ENCODE peak calls at places on chromosomes 12 and 14, in five cellular contexts. V, J, G, Z and P are unnamed samples.
A peak's percentile ranks its signal among the peaks of the same experiment; 100 is the strongest.

GRCh38 chr12:89507015-89507824 is 17.4 kb downstream of the GALNT4 start:
- DNase-seq in V (no peak), J (no peak), G (no peak), Z (no peak), P (peak; percentile 7)

GRCh38 chr12:66297080-66297479 is 5.2 kb upstream of the HELB start:
- DNase-seq in V (no peak), J (no peak), G (no peak), Z (no peak), P (no peak)

GRCh38 chr12:25855716-25856115 is 102.8 kb upstream of the RASSF8 start:
- DNase-seq in V (no peak), J (no peak), G (no peak), Z (no peak), P (no peak)

GRCh38 chr14:98960617-98961013 is 311.4 kb downstream of the BCL11B start:
- DNase-seq in V (no peak), J (no peak), G (no peak), Z (no peak), P (no peak)

GRCh38 chr12:119594399-119594730 is 791 bp downstream of the TMEM233 start:
- DNase-seq in V (no peak), J (no peak), G (peak; percentile 20), Z (peak; percentile 16), P (no peak)

GRCh38 chr14:101032433-101032832 is 128.9 kb upstream of the RTL1 start:
- DNase-seq in V (no peak), J (no peak), G (no peak), Z (no peak), P (no peak)

GRCh38 chr12:121190523-121191031 is 19.4 kb upstream of the P2RX4 start:
- DNase-seq in V (no peak), J (no peak), G (no peak), Z (no peak), P (peak; percentile 94)

GRCh38 chr12:115011703-115012102 is 327.7 kb upstream of the TBX3 start:
- DNase-seq in V (no peak), J (no peak), G (no peak), Z (no peak), P (no peak)

GRCh38 chr12:79086546-79086945 is 222.0 kb downstream of the SYT1 start:
- DNase-seq in V (no peak), J (no peak), G (no peak), Z (no peak), P (peak; percentile 42)

GRCh38 chr12:104115587-104115975 is 22.4 kb downstream of the NFYB start:
- DNase-seq in V (no peak), J (no peak), G (no peak), Z (no peak), P (no peak)

GRCh38 chr12:129049917-129050316 is 196.6 kb downstream of the GLT1D1 start:
- DNase-seq in V (no peak), J (no peak), G (no peak), Z (no peak), P (no peak)

GRCh38 chr14:104767634-104767918 is 14.6 kb downstream of the SIVA1 start:
- DNase-seq in V (no peak), J (no peak), G (no peak), Z (no peak), P (no peak)

GRCh38 chr12:75704664-75705063 is 193.3 kb upstream of the KRR1 start:
- DNase-seq in V (no peak), J (no peak), G (no peak), Z (no peak), P (no peak)

GRCh38 chr14:92472860-92473259 is 40.7 kb upstream of the RIN3 start:
- DNase-seq in V (no peak), J (no peak), G (no peak), Z (no peak), P (no peak)

GRCh38 chr12:49355913-49356312 is 9.2 kb downstream of the DNAJC22 start:
- DNase-seq in V (no peak), J (no peak), G (no peak), Z (no peak), P (no peak)

GRCh38 chr12:124761876-124762275 is 101.8 kb downstream of the SCARB1 start:
- DNase-seq in V (no peak), J (no peak), G (no peak), Z (peak; percentile 65), P (no peak)

GRCh38 chr12:111640498-111640897 is 41.4 kb upstream of the ATXN2 start:
- DNase-seq in V (no peak), J (no peak), G (no peak), Z (no peak), P (no peak)

GRCh38 chr12:102379346-102379745 is 101.0 kb downstream of the IGF1 start:
- DNase-seq in V (no peak), J (no peak), G (no peak), Z (no peak), P (no peak)

GRCh38 chr14:26522985-26523384 is 74.8 kb downstream of the NOVA1 start:
- DNase-seq in V (no peak), J (no peak), G (no peak), Z (no peak), P (no peak)

GRCh38 chr12:116389990-116390655 is 112.6 kb upstream of the MED13L start:
- DNase-seq in V (no peak), J (no peak), G (no peak), Z (no peak), P (peak; percentile 96)

GRCh38 chr12:96193725-96194571 is at the start of gene ELK3:
- DNase-seq in V (peak; percentile 46), J (peak; percentile 45), G (peak; percentile 85), Z (peak; percentile 77), P (peak; percentile 67)

GRCh38 chr14:89630096-89630829 is 213.2 kb upstream of the FOXN3 start:
- DNase-seq in V (no peak), J (no peak), G (no peak), Z (no peak), P (no peak)

GRCh38 chr12:44780221-44780770 is 95.8 kb downstream of the NELL2 start:
- DNase-seq in V (no peak), J (no peak), G (no peak), Z (no peak), P (peak; percentile 89)

GRCh38 chr12:11635341-11635740 is 14.1 kb upstream of the ETV6 start:
- DNase-seq in V (no peak), J (no peak), G (no peak), Z (no peak), P (no peak)

GRCh38 chr14:51087024-51087423 is 7.9 kb downstream of the TRIM9 start:
- DNase-seq in V (no peak), J (peak; percentile 44), G (no peak), Z (no peak), P (no peak)

GRCh38 chr14:101075801-101076413 is 172.4 kb upstream of the RTL1 start:
- DNase-seq in V (no peak), J (no peak), G (peak; percentile 35), Z (no peak), P (no peak)